ENCODE peak calls at places on chromosomes 11 and 22, in nine cellular contexts. H is nucleus accumbens; E is AML-193; Q is GM12892; S is NCI-H82; A is activated CD4-positive, alpha-beta T cell treated with anti-CD3 and anti-CD28 coated beads, Interleukin-2, amount 50 U/mL, for 24 hours; P is heart left ventricle; Z is Calu3; V is astrocyte of the cerebellum. Y is an unnamed sample.

GRCh38 chr11:72333657-72334056 is 89.7 kb upstream of the PHOX2A start:
- DNase-seq in H (no peak), E (no peak), Q (no peak), S (peak), A (no peak), P (no peak), Z (no peak), V (no peak), Y (no peak)

GRCh38 chr22:32661296-32661695 is 140.2 kb upstream of the TIMP3 start:
- DNase-seq in H (peak), E (no peak), Q (no peak), S (no peak), A (no peak), P (peak), Z (peak), V (peak), Y (no peak)

GRCh38 chr11:94537051-94537600 is 6.6 kb upstream of the FUT4 start:
- DNase-seq in H (no peak), E (no peak), Q (no peak), S (no peak), A (no peak), P (no peak), Z (no peak), V (peak), Y (no peak)

GRCh38 chr11:68584097-68584496 is 100.2 kb upstream of the GAL start:
- DNase-seq in H (no peak), E (peak), Q (peak), S (peak), A (peak), P (peak), Z (peak), V (no peak), Y (peak)

GRCh38 chr11:44928807-44929206 is 21.9 kb downstream of the TP53I11 start:
- DNase-seq in H (no peak), E (no peak), Q (no peak), S (no peak), A (no peak), P (no peak), Z (no peak), V (no peak), Y (no peak)

GRCh38 chr11:68528630-68529029 is 68.1 kb downstream of the PPP6R3 start:
- DNase-seq in H (no peak), E (no peak), Q (no peak), S (no peak), A (no peak), P (no peak), Z (no peak), V (no peak), Y (no peak)

GRCh38 chr11:134535029-134536025 is 123.3 kb upstream of the B3GAT1 start:
- DNase-seq in H (no peak), E (no peak), Q (no peak), S (no peak), A (no peak), P (no peak), Z (no peak), V (no peak), Y (no peak)

GRCh38 chr11:117786099-117786870 is 10.7 kb downstream of the DSCAML1 start:
- DNase-seq in H (no peak), E (no peak), Q (no peak), S (peak), A (no peak), P (no peak), Z (no peak), V (no peak), Y (no peak)

GRCh38 chr22:46297151-46297819 is 615 bp downstream of the GTSE1 start:
- DNase-seq in H (no peak), E (peak), Q (no peak), S (peak), A (no peak), P (no peak), Z (peak), V (no peak), Y (no peak)

GRCh38 chr11:112723676-112724075 is 237.5 kb upstream of the NCAM1 start:
- DNase-seq in H (no peak), E (no peak), Q (no peak), S (no peak), A (no peak), P (no peak), Z (no peak), V (no peak), Y (no peak)

GRCh38 chr11:122850076-122850631 is 11.9 kb downstream of the CRTAM start:
- DNase-seq in H (no peak), E (no peak), Q (no peak), S (no peak), A (no peak), P (no peak), Z (no peak), V (peak), Y (no peak)

GRCh38 chr11:68372114-68372513 is 59.7 kb downstream of the LRP5 start:
- DNase-seq in H (no peak), E (no peak), Q (no peak), S (no peak), A (no peak), P (peak), Z (no peak), V (no peak), Y (no peak)

GRCh38 chr11:44066732-44067131 is 662 bp downstream of the ACCS start:
- DNase-seq in H (no peak), E (peak), Q (no peak), S (no peak), A (no peak), P (no peak), Z (peak), V (peak), Y (no peak)

GRCh38 chr11:110023711-110024110 is 69.5 kb upstream of the ZC3H12C start:
- DNase-seq in H (no peak), E (no peak), Q (no peak), S (no peak), A (no peak), P (no peak), Z (no peak), V (no peak), Y (no peak)

GRCh38 chr11:37812281-37812880 is 1214.3 kb upstream of the RAG2 start:
- DNase-seq in H (no peak), E (no peak), Q (no peak), S (no peak), A (no peak), P (no peak), Z (no peak), V (no peak), Y (no peak)

GRCh38 chr22:31106001-31106571 is 1.3 kb downstream of the SELENOM start:
- DNase-seq in H (no peak), E (no peak), Q (no peak), S (no peak), A (no peak), P (peak), Z (no peak), V (no peak), Y (no peak)

GRCh38 chr22:27752771-27753170 is 48.8 kb downstream of the MN1 start:
- DNase-seq in H (no peak), E (no peak), Q (no peak), S (peak), A (no peak), P (peak), Z (no peak), V (no peak), Y (no peak)

GRCh38 chr11:62489204-62489603 is 57.4 kb downstream of the AHNAK start:
- DNase-seq in H (no peak), E (no peak), Q (no peak), S (no peak), A (no peak), P (no peak), Z (no peak), V (no peak), Y (no peak)

GRCh38 chr11:101126551-101127347 is 2.9 kb downstream of the PGR start:
- DNase-seq in H (no peak), E (no peak), Q (no peak), S (peak), A (no peak), P (peak), Z (no peak), V (no peak), Y (no peak)

GRCh38 chr11:28938091-28938490 is 829.9 kb downstream of the METTL15 start:
- DNase-seq in H (no peak), E (no peak), Q (no peak), S (no peak), A (no peak), P (no peak), Z (no peak), V (no peak), Y (no peak)

GRCh38 chr11:62831520-62832345 is at the start of gene STX5:
- DNase-seq in H (peak), E (peak), Q (peak), S (peak), A (peak), P (peak), Z (peak), V (peak), Y (peak)

GRCh38 chr11:18723991-18724390 is 2.0 kb downstream of the IGSF22 start:
- DNase-seq in H (no peak), E (no peak), Q (no peak), S (peak), A (no peak), P (no peak), Z (no peak), V (no peak), Y (no peak)